ENCODE peak calls at places on chromosome 5, in nine cellular contexts. One of them, this sample, is unnamed.
A peak's percentile ranks its signal among the peaks of the same experiment; 100 is the strongest.

GRCh38 chr5:52620315-52620714 is 167.4 kb upstream of the ITGA1 start:
- DNase-seq in mesendoderm: no peak
- DNase-seq in K562: no peak
- DNase-seq in fibroblast of lung: no peak
- DNase-seq in DND-41: peak; percentile 47
- DNase-seq in trophoblast cell: no peak
- DNase-seq in MM.1S: no peak
- DNase-seq in GM23248: no peak
- DNase-seq in IMR-90: no peak
- DNase-seq in this sample: no peak

GRCh38 chr5:177308740-177309139 is 3.0 kb downstream of the MXD3 start:
- DNase-seq in IMR-90: no peak
- DNase-seq in K562: peak; percentile 34
- DNase-seq in GM23248: no peak
- DNase-seq in trophoblast cell: no peak
- DNase-seq in MM.1S: no peak
- DNase-seq in DND-41: no peak
- DNase-seq in mesendoderm: no peak
- DNase-seq in fibroblast of lung: no peak
- DNase-seq in this sample: no peak

GRCh38 chr5:16390825-16391224 is 74.8 kb downstream of the ZNF622 start:
- DNase-seq in GM23248: no peak
- DNase-seq in trophoblast cell: no peak
- DNase-seq in mesendoderm: no peak
- DNase-seq in IMR-90: no peak
- DNase-seq in K562: no peak
- DNase-seq in fibroblast of lung: no peak
- DNase-seq in MM.1S: no peak
- DNase-seq in DND-41: no peak
- DNase-seq in this sample: no peak

GRCh38 chr5:109450129-109450877 is 40.5 kb upstream of the PJA2 start:
- DNase-seq in IMR-90: no peak
- DNase-seq in DND-41: no peak
- DNase-seq in K562: peak; percentile 21
- DNase-seq in MM.1S: no peak
- DNase-seq in fibroblast of lung: no peak
- DNase-seq in trophoblast cell: no peak
- DNase-seq in mesendoderm: no peak
- DNase-seq in GM23248: no peak
- DNase-seq in this sample: no peak

GRCh38 chr5:142883025-142883424 is 112.8 kb downstream of the ARHGAP26 start:
- DNase-seq in GM23248: peak; percentile 67
- DNase-seq in IMR-90: peak; percentile 65
- DNase-seq in MM.1S: no peak
- DNase-seq in DND-41: no peak
- DNase-seq in K562: no peak
- DNase-seq in trophoblast cell: peak; percentile 89
- DNase-seq in fibroblast of lung: peak; percentile 60
- DNase-seq in mesendoderm: no peak
- DNase-seq in this sample: no peak

GRCh38 chr5:83099445-83099844 is 22.1 kb downstream of the XRCC4 start:
- DNase-seq in MM.1S: no peak
- DNase-seq in K562: no peak
- DNase-seq in fibroblast of lung: no peak
- DNase-seq in mesendoderm: no peak
- DNase-seq in trophoblast cell: no peak
- DNase-seq in IMR-90: no peak
- DNase-seq in DND-41: no peak
- DNase-seq in GM23248: no peak
- DNase-seq in this sample: no peak

GRCh38 chr5:12322042-12322441 is 417.8 kb upstream of the CTNND2 start:
- DNase-seq in fibroblast of lung: no peak
- DNase-seq in IMR-90: no peak
- DNase-seq in DND-41: no peak
- DNase-seq in mesendoderm: peak; percentile 73
- DNase-seq in K562: no peak
- DNase-seq in trophoblast cell: peak; percentile 46
- DNase-seq in MM.1S: no peak
- DNase-seq in GM23248: no peak
- DNase-seq in this sample: no peak

GRCh38 chr5:142644640-142645361 is 41.1 kb downstream of the FGF1 start:
- DNase-seq in fibroblast of lung: peak; percentile 97
- DNase-seq in trophoblast cell: peak; percentile 37
- DNase-seq in K562: no peak
- DNase-seq in mesendoderm: peak; percentile 89
- DNase-seq in IMR-90: peak; percentile 99
- DNase-seq in GM23248: peak; percentile 99
- DNase-seq in MM.1S: no peak
- DNase-seq in DND-41: no peak
- DNase-seq in this sample: no peak

GRCh38 chr5:55982957-55983381 is 11.8 kb downstream of the IL6ST start:
- DNase-seq in fibroblast of lung: no peak
- DNase-seq in GM23248: peak; percentile 27
- DNase-seq in K562: no peak
- DNase-seq in trophoblast cell: peak; percentile 26
- DNase-seq in MM.1S: peak; percentile 54
- DNase-seq in mesendoderm: peak; percentile 53
- DNase-seq in IMR-90: no peak
- DNase-seq in DND-41: no peak
- DNase-seq in this sample: no peak

GRCh38 chr5:44626846-44627245 is 181.9 kb upstream of the MRPS30 start:
- DNase-seq in fibroblast of lung: no peak
- DNase-seq in K562: no peak
- DNase-seq in GM23248: no peak
- DNase-seq in trophoblast cell: no peak
- DNase-seq in IMR-90: no peak
- DNase-seq in mesendoderm: no peak
- DNase-seq in MM.1S: no peak
- DNase-seq in DND-41: no peak
- DNase-seq in this sample: no peak

GRCh38 chr5:38462972-38463633 is 93.3 kb downstream of the LIFR start:
- DNase-seq in fibroblast of lung: peak; percentile 47
- DNase-seq in GM23248: peak; percentile 39
- DNase-seq in K562: no peak
- DNase-seq in DND-41: no peak
- DNase-seq in trophoblast cell: no peak
- DNase-seq in MM.1S: no peak
- DNase-seq in IMR-90: peak; percentile 65
- DNase-seq in mesendoderm: no peak
- DNase-seq in this sample: no peak

GRCh38 chr5:38465702-38466443 is 90.6 kb downstream of the LIFR start:
- DNase-seq in GM23248: no peak
- DNase-seq in IMR-90: no peak
- DNase-seq in trophoblast cell: no peak
- DNase-seq in mesendoderm: no peak
- DNase-seq in K562: no peak
- DNase-seq in MM.1S: no peak
- DNase-seq in fibroblast of lung: no peak
- DNase-seq in DND-41: no peak
- DNase-seq in this sample: no peak

GRCh38 chr5:38466444-38467189 is 89.8 kb downstream of the LIFR start:
- DNase-seq in GM23248: peak; percentile 39
- DNase-seq in MM.1S: no peak
- DNase-seq in K562: no peak
- DNase-seq in IMR-90: no peak
- DNase-seq in mesendoderm: no peak
- DNase-seq in trophoblast cell: no peak
- DNase-seq in DND-41: no peak
- DNase-seq in fibroblast of lung: peak; percentile 98
- DNase-seq in this sample: no peak

GRCh38 chr5:38463634-38464521 is 92.6 kb downstream of the LIFR start:
- DNase-seq in MM.1S: peak; percentile 45
- DNase-seq in mesendoderm: no peak
- DNase-seq in GM23248: peak; percentile 97
- DNase-seq in DND-41: no peak
- DNase-seq in IMR-90: peak; percentile 93
- DNase-seq in K562: no peak
- DNase-seq in fibroblast of lung: peak; percentile 92
- DNase-seq in trophoblast cell: peak; percentile 33
- DNase-seq in this sample: no peak

DNA sequence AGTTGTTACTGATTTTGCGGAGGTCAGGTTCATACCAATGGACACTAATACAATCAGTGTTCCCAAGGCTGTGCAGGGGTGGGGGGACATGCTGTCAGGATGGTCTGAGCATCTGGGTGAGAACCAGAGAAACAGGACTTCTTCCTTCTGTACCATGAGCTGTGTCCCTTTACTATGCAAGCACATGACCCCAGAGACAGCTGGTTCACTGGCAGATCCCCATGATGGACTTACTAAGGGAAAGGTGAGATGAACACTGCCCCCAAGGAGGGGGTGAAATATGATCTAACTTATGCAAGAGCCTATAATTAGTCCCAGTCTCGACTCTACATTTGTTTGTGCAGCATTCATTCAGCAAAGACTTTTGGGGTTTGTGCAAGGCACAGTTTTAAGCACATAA is 91.4 kb downstream of the LIFR start:
- DNase-seq in trophoblast cell: no peak
- DNase-seq in IMR-90: peak; percentile 44
- DNase-seq in fibroblast of lung: peak; percentile 85
- DNase-seq in MM.1S: no peak
- DNase-seq in GM23248: peak; percentile 32
- DNase-seq in mesendoderm: no peak
- DNase-seq in K562: no peak
- DNase-seq in DND-41: no peak
- DNase-seq in this sample: no peak
- H3K27ac ChIP-seq in trophoblast cell: no peak overlapping the region
- H3K27ac ChIP-seq in IMR-90: no peak overlapping the region
- H3K27ac ChIP-seq in fibroblast of lung: peak overlapping the region; percentile 92
- H3K27ac ChIP-seq in MM.1S: no peak overlapping the region
- H3K27ac ChIP-seq in GM23248: no peak overlapping the region
- H3K27ac ChIP-seq in mesendoderm: no peak overlapping the region
- H3K27ac ChIP-seq in K562: no peak overlapping the region
- H3K27ac ChIP-seq in DND-41: no peak overlapping the region
- H3K27ac ChIP-seq in this sample: no peak overlapping the region

DNA sequence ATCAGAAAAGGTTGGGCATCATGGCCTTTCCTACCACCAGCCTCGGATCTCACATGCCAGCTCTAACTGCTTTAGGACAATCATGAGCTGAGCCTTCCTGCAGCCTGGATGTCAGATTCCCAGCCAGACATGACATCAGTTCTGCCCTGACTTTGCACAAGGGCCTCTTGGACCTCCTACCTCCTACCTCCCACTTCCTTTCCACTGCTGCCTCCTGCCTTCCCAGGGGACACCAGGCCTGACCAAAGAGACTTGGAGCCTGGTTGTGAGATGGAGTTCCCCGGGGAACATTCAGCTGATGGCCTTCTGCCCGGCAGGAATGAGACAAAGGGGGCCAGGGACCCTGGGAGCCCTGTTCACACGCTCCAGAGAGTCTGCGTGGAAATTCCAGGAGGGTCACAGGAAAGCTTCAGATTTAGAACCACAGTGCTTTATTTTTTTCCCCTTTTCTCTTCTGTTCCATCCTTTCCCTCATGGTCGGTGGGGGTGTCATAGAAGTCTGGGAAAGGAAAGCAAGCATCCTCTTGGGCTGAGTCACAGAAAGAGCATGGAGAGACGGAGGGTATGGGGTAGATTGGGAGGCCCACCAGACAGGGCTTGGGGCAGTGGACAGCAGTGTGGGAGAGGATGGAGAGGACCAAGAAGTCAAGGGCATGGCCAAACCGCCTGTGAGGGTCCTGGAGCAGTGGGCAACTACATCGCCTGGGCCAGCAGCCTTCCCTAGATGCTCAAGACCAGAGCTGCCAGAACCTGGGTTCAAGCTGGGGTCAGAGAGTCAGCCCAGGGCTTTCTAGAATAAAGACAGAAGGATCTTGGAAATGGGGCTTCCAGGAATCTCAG is 35.5 kb upstream of the IL17B start:
- DNase-seq in K562: no peak
- DNase-seq in MM.1S: no peak
- DNase-seq in GM23248: peak; percentile 86
- DNase-seq in IMR-90: peak; percentile 79
- DNase-seq in mesendoderm: peak; percentile 48
- DNase-seq in DND-41: no peak
- DNase-seq in fibroblast of lung: peak; percentile 62
- DNase-seq in trophoblast cell: no peak
- DNase-seq in this sample: no peak
- H3K4me2 ChIP-seq in K562: no peak overlapping the region
- H3K4me2 ChIP-seq in MM.1S: no peak overlapping the region
- H3K4me2 ChIP-seq in GM23248: peak overlapping the region; percentile 35
- H3K4me2 ChIP-seq in IMR-90: peak overlapping the region; percentile 18
- H3K4me2 ChIP-seq in mesendoderm: no peak overlapping the region
- H3K4me2 ChIP-seq in DND-41: no peak overlapping the region
- H3K4me2 ChIP-seq in fibroblast of lung: peak overlapping the region; percentile 40
- H3K4me2 ChIP-seq in trophoblast cell: no peak overlapping the region
- H3K4me2 ChIP-seq in this sample: no peak overlapping the region

GRCh38 chr5:132437604-132438275 is 52.8 kb downstream of the IRF1 start:
- DNase-seq in trophoblast cell: peak; percentile 76
- DNase-seq in MM.1S: peak; percentile 59
- DNase-seq in fibroblast of lung: peak; percentile 89
- DNase-seq in GM23248: peak; percentile 90
- DNase-seq in DND-41: peak; percentile 83
- DNase-seq in mesendoderm: peak; percentile 94
- DNase-seq in IMR-90: peak; percentile 96
- DNase-seq in K562: peak; percentile 90
- DNase-seq in this sample: peak; percentile 82

GRCh38 chr5:132435891-132436290 is 54.7 kb downstream of the IRF1 start:
- DNase-seq in IMR-90: no peak
- DNase-seq in fibroblast of lung: no peak
- DNase-seq in DND-41: no peak
- DNase-seq in K562: no peak
- DNase-seq in trophoblast cell: no peak
- DNase-seq in GM23248: no peak
- DNase-seq in MM.1S: no peak
- DNase-seq in mesendoderm: no peak
- DNase-seq in this sample: no peak

GRCh38 chr5:132438931-132439330 is 51.6 kb downstream of the IRF1 start:
- DNase-seq in DND-41: no peak
- DNase-seq in K562: no peak
- DNase-seq in trophoblast cell: no peak
- DNase-seq in fibroblast of lung: no peak
- DNase-seq in IMR-90: no peak
- DNase-seq in MM.1S: no peak
- DNase-seq in mesendoderm: no peak
- DNase-seq in GM23248: peak; percentile 38
- DNase-seq in this sample: no peak

GRCh38 chr5:132436936-132437335 is 53.6 kb downstream of the IRF1 start:
- DNase-seq in trophoblast cell: no peak
- DNase-seq in fibroblast of lung: no peak
- DNase-seq in GM23248: no peak
- DNase-seq in K562: no peak
- DNase-seq in IMR-90: no peak
- DNase-seq in MM.1S: no peak
- DNase-seq in mesendoderm: no peak
- DNase-seq in DND-41: no peak
- DNase-seq in this sample: no peak

GRCh38 chr5:132439521-132440206 is 50.9 kb downstream of the IRF1 start:
- DNase-seq in MM.1S: no peak
- DNase-seq in DND-41: no peak
- DNase-seq in mesendoderm: no peak
- DNase-seq in IMR-90: peak; percentile 97
- DNase-seq in K562: no peak
- DNase-seq in trophoblast cell: peak; percentile 71
- DNase-seq in fibroblast of lung: peak; percentile 94
- DNase-seq in GM23248: peak; percentile 97
- DNase-seq in this sample: no peak
- H3K27ac ChIP-seq in MM.1S: no peak overlapping the region
- H3K27ac ChIP-seq in DND-41: peak overlapping the region; percentile 64
- H3K27ac ChIP-seq in mesendoderm: no peak overlapping the region
- H3K27ac ChIP-seq in IMR-90: peak overlapping the region; percentile 88
- H3K27ac ChIP-seq in K562: no peak overlapping the region
- H3K27ac ChIP-seq in trophoblast cell: no peak overlapping the region
- H3K27ac ChIP-seq in fibroblast of lung: peak overlapping the region; percentile 89
- H3K27ac ChIP-seq in GM23248: peak overlapping the region; percentile 86
- H3K27ac ChIP-seq in this sample: no peak overlapping the region

GRCh38 chr5:25444697-25445096 is 799.9 kb upstream of the CDH10 start:
- DNase-seq in fibroblast of lung: no peak
- DNase-seq in K562: no peak
- DNase-seq in IMR-90: no peak
- DNase-seq in mesendoderm: no peak
- DNase-seq in MM.1S: no peak
- DNase-seq in trophoblast cell: no peak
- DNase-seq in GM23248: no peak
- DNase-seq in DND-41: no peak
- DNase-seq in this sample: no peak
- H3K4me2 ChIP-seq in fibroblast of lung: no peak overlapping the region
- H3K4me2 ChIP-seq in K562: no peak overlapping the region
- H3K4me2 ChIP-seq in IMR-90: no peak overlapping the region
- H3K4me2 ChIP-seq in mesendoderm: no peak overlapping the region
- H3K4me2 ChIP-seq in MM.1S: no peak overlapping the region
- H3K4me2 ChIP-seq in trophoblast cell: no peak overlapping the region
- H3K4me2 ChIP-seq in GM23248: no peak overlapping the region
- H3K4me2 ChIP-seq in DND-41: no peak overlapping the region
- H3K4me2 ChIP-seq in this sample: no peak overlapping the region

This sample was measured in OCI-LY7.